ENCODE peak calls at places on chromosome 20, in five cellular contexts. T is kidney epithelial cell; A is activated CD4-positive, CD25-positive, alpha-beta regulatory T cell treated with anti-CD3 and anti-CD28 coated beads, Interleukin-2, amount 50 U/mL, for 72 hours; R is DMS153; C is heart left ventricle. V is an unnamed sample.

GRCh38 chr20:36929290-36929689 is 22.2 kb downstream of the SAMHD1 start:
- DNase-seq in T (no peak), A (no peak), R (no peak), C (no peak), V (no peak)

GRCh38 chr20:33947709-33948295 is 45.9 kb upstream of the RALY start:
- DNase-seq in T (no peak), A (peak), R (no peak), C (no peak), V (no peak)

GRCh38 chr20:11266571-11266970 is 592.8 kb upstream of the JAG1 start:
- DNase-seq in T (no peak), A (no peak), R (peak), C (no peak), V (no peak)

GRCh38 chr20:8223096-8223870 is 91.2 kb downstream of the PLCB1 start:
- DNase-seq in T (no peak), A (no peak), R (no peak), C (no peak), V (no peak)

GRCh38 chr20:50467618-50468373 is 42.4 kb upstream of the PTPN1 start:
- DNase-seq in T (no peak), A (no peak), R (peak), C (peak), V (no peak)

GRCh38 chr20:31967830-31968249 is at the start of gene XKR7:
- DNase-seq in T (no peak), A (peak), R (peak), C (no peak), V (no peak)

GRCh38 chr20:53865905-53866786 is 204.2 kb downstream of the BCAS1 start:
- DNase-seq in T (no peak), A (no peak), R (peak), C (peak), V (no peak)

GRCh38 chr20:53253668-53254067 is 281.5 kb downstream of the TSHZ2 start:
- DNase-seq in T (no peak), A (no peak), R (no peak), C (no peak), V (no peak)

GRCh38 chr20:18428490-18429173 is 38.2 kb downstream of the DZANK1 start:
- DNase-seq in T (no peak), A (no peak), R (no peak), C (peak), V (no peak)

GRCh38 chr20:34536798-34537394 is 20.7 kb downstream of the DYNLRB1 start:
- DNase-seq in T (no peak), A (no peak), R (no peak), C (peak), V (peak)

GRCh38 chr20:39004508-39004907 is 42.4 kb downstream of the DHX35 start:
- DNase-seq in T (no peak), A (no peak), R (peak), C (no peak), V (no peak)

GRCh38 chr20:23116301-23117089 is 30.4 kb upstream of the CD93 start:
- DNase-seq in T (no peak), A (no peak), R (no peak), C (no peak), V (peak)

GRCh38 chr20:38123021-38123587 is 42.0 kb downstream of the TGM2 start:
- DNase-seq in T (no peak), A (no peak), R (no peak), C (peak), V (no peak)

GRCh38 chr20:45336530-45337366 is 11.5 kb downstream of the SDC4 start:
- DNase-seq in T (peak), A (no peak), R (no peak), C (no peak), V (peak)

GRCh38 chr20:63309261-63310071 is 16.5 kb downstream of the COL20A1 start:
- DNase-seq in T (no peak), A (no peak), R (no peak), C (peak), V (no peak)

GRCh38 chr20:20711413-20711812 is 1.0 kb downstream of the RALGAPA2 start:
- DNase-seq in T (no peak), A (no peak), R (no peak), C (no peak), V (no peak)

GRCh38 chr20:24697411-24697810 is 228.0 kb downstream of the SYNDIG1 start:
- DNase-seq in T (no peak), A (no peak), R (no peak), C (no peak), V (no peak)

GRCh38 chr20:3172933-3173581 is at the start of gene LZTS3:
- DNase-seq in T (no peak), A (peak), R (no peak), C (peak), V (peak)

GRCh38 chr20:53738039-53738944 is 144.7 kb upstream of the ZNF217 start:
- DNase-seq in T (peak), A (no peak), R (peak), C (peak), V (no peak)

GRCh38 chr20:32925481-32926196 is 66.9 kb downstream of the EFCAB8 start:
- DNase-seq in T (no peak), A (no peak), R (no peak), C (no peak), V (no peak)

GRCh38 chr20:49563015-49563980 is 4.6 kb downstream of the PTGIS start:
- DNase-seq in T (no peak), A (no peak), R (no peak), C (no peak), V (peak)

GRCh38 chr20:17796096-17796563 is 96.4 kb downstream of the BANF2 start:
- DNase-seq in T (no peak), A (no peak), R (no peak), C (peak), V (no peak)

GRCh38 chr20:19605759-19606158 is 152.3 kb upstream of the RIN2 start:
- DNase-seq in T (no peak), A (no peak), R (no peak), C (no peak), V (no peak)

GRCh38 chr20:61015602-61016001 is 236.5 kb upstream of the CDH4 start:
- DNase-seq in T (no peak), A (no peak), R (no peak), C (no peak), V (no peak)

GRCh38 chr20:49310695-49311094 is 32.8 kb upstream of the ZNFX1 start:
- DNase-seq in T (no peak), A (no peak), R (no peak), C (no peak), V (no peak)

GRCh38 chr20:577167-577791 is 32.8 kb downstream of the TCF15 start:
- DNase-seq in T (no peak), A (no peak), R (no peak), C (no peak), V (no peak)

V was measured in aorta.